ENCODE peak calls at places on chromosomes 16 and 17, in ten cellular contexts. P is A673; H is T-helper 17 cell; R is brain microvascular endothelial cell; Z is cardiac muscle cell; O is H7; V is stimulated activated CD8-positive, alpha-beta memory T cell treated with anti-CD3 and anti-CD28 coated beads, Interleukin-4, amount 100 ng/mL, for 1 hour; L is foreskin keratinocyte; Y is C1 segment of cervical spinal cord; Q is stimulated activated CD4-positive, alpha-beta T cell treated with anti-CD3 and anti-CD28 coated beads, Interleukin-1b, Interleukin-23, amount 100 ng/mL, for 4 hours. J is an unnamed sample.

GRCh38 chr17:20999044-20999573 is 43.7 kb downstream of the USP22 start:
- DNase-seq in Q (no peak), Z (peak), P (no peak), L (no peak), R (peak), V (no peak), H (no peak), Y (no peak), O (no peak), J (no peak)

GRCh38 chr16:89143911-89144675 is 27.5 kb upstream of the CDH15 start:
- DNase-seq in Y (no peak), P (no peak), R (no peak), Z (no peak), L (no peak), H (no peak), O (no peak), Q (no peak), V (no peak), J (no peak)

GRCh38 chr17:57092779-57093178 is 7.7 kb downstream of the AKAP1 start:
- DNase-seq in V (no peak), R (no peak), L (no peak), Z (peak), Q (no peak), O (no peak), P (no peak), Y (no peak), H (no peak), J (no peak)

GRCh38 chr16:16143941-16144340 is 79.4 kb downstream of the ABCC6 start:
- DNase-seq in P (no peak), Q (no peak), V (no peak), O (no peak), Y (no peak), R (no peak), H (no peak), Z (no peak), L (no peak), J (no peak)

GRCh38 chr17:77675411-77675810 is 283.1 kb upstream of the TNRC6C start:
- DNase-seq in Z (no peak), Q (no peak), R (no peak), H (no peak), V (no peak), P (no peak), L (no peak), O (no peak), Y (no peak), J (no peak)

GRCh38 chr16:74216319-74216718 is 80.3 kb upstream of the PSMD7 start:
- DNase-seq in H (no peak), O (no peak), L (peak), R (peak), P (no peak), Z (no peak), V (no peak), Y (no peak), Q (no peak), J (no peak)

GRCh38 chr17:74541176-74542111 is 4.5 kb downstream of the CD300C start:
- DNase-seq in L (no peak), V (no peak), Z (no peak), R (no peak), P (no peak), H (no peak), O (peak), Q (no peak), Y (no peak), J (no peak)

GRCh38 chr17:38621538-38621937 is 15.8 kb upstream of the SRCIN1 start:
- DNase-seq in P (no peak), Z (no peak), V (no peak), O (no peak), Y (no peak), R (no peak), H (no peak), L (no peak), Q (no peak), J (no peak)

GRCh38 chr17:56966277-56966676 is 5.4 kb upstream of the COIL start:
- DNase-seq in Q (no peak), Y (no peak), O (no peak), R (no peak), P (no peak), V (no peak), H (no peak), L (no peak), Z (no peak), J (no peak)

GRCh38 chr16:117381-118365 is 20.8 kb downstream of the NPRL3 start:
- DNase-seq in L (no peak), Z (peak), R (no peak), H (peak), Q (peak), P (peak), Y (no peak), O (peak), V (peak), J (peak)

GRCh38 chr17:61208301-61209098 is 191.1 kb upstream of the TBX2 start:
- DNase-seq in Q (no peak), V (no peak), H (no peak), Y (no peak), P (no peak), L (no peak), R (peak), Z (peak), O (no peak), J (no peak)

GRCh38 chr17:57735707-57736106 is 9.4 kb downstream of the CCDC182 start:
- DNase-seq in P (peak), L (no peak), Z (no peak), Q (no peak), V (no peak), O (peak), H (no peak), R (no peak), Y (no peak), J (no peak)

GRCh38 chr16:85613609-85614337 is 651 bp downstream of the GSE1 start:
- DNase-seq in H (no peak), Y (no peak), Z (peak), Q (no peak), L (no peak), V (no peak), O (peak), P (peak), R (no peak), J (no peak)

GRCh38 chr16:58497468-58497867 is 2.5 kb upstream of the NDRG4 start:
- DNase-seq in V (no peak), Y (no peak), Z (no peak), Q (no peak), P (no peak), H (no peak), R (no peak), L (no peak), O (no peak), J (no peak)

GRCh38 chr16:28210979-28211505 is 723 bp downstream of the XPO6 start:
- DNase-seq in L (no peak), P (peak), Z (peak), R (peak), H (peak), V (no peak), O (peak), Y (peak), Q (peak), J (peak)

GRCh38 chr16:77399546-77399945 is 35.3 kb downstream of the ADAMTS18 start:
- DNase-seq in P (no peak), R (no peak), Z (no peak), Y (no peak), V (no peak), L (no peak), O (no peak), Q (no peak), H (no peak), J (no peak)

GRCh38 chr17:19487009-19487600 is 46.5 kb upstream of the SLC47A1 start:
- DNase-seq in V (no peak), P (no peak), Q (no peak), Z (peak), L (no peak), O (no peak), R (no peak), Y (no peak), H (no peak), J (no peak)

GRCh38 chr16:11742041-11742535 is 569 bp downstream of the TXNDC11 start:
- DNase-seq in P (peak), R (no peak), Q (no peak), O (peak), V (no peak), Y (peak), L (no peak), Z (no peak), H (peak), J (peak)

GRCh38 chr17:20043034-20043433 is 33.9 kb downstream of the SPECC1 start:
- DNase-seq in H (no peak), R (no peak), V (no peak), O (no peak), P (no peak), Z (no peak), L (no peak), Y (no peak), Q (no peak), J (no peak)

GRCh38 chr16:86925067-86925791 is 346.9 kb downstream of the FOXL1 start:
- DNase-seq in Q (no peak), Z (peak), P (peak), O (no peak), H (no peak), Y (no peak), R (peak), L (no peak), V (no peak), J (no peak)

GRCh38 chr17:75777243-75777922 is 7.2 kb upstream of the UNK start:
- DNase-seq in Q (no peak), L (no peak), V (no peak), H (no peak), R (no peak), Z (peak), P (no peak), Y (no peak), O (no peak), J (no peak)

GRCh38 chr17:20223808-20224328 is 214.7 kb downstream of the SPECC1 start:
- DNase-seq in Z (no peak), P (no peak), L (peak), O (no peak), H (no peak), R (no peak), Y (no peak), Q (no peak), V (no peak), J (no peak)

GRCh38 chr16:11007714-11008240 is 63.4 kb downstream of the CLEC16A start:
- DNase-seq in L (no peak), P (no peak), O (no peak), V (no peak), Y (no peak), Q (no peak), H (no peak), Z (no peak), R (no peak), J (no peak)

GRCh38 chr16:66250686-66251405 is 115.6 kb upstream of the CDH5 start:
- DNase-seq in O (no peak), L (no peak), Z (peak), P (no peak), V (no peak), Y (peak), H (no peak), R (peak), Q (no peak), J (no peak)